ENCODE peak calls at places on chromosomes 3 and 15, in six cellular contexts. G is fibroblast of mammary gland, N is lower lobe of right lung, M is esophagus squamous epithelium, Z is IMR-90, J is AG04450. R is an unnamed sample.

GRCh38 chr15:100227781-100228180 is 114.0 kb downstream of the ADAMTS17 start:
- DNase-seq in G (no peak), N (no peak), M (no peak), Z (no peak), J (no peak), R (no peak)

GRCh38 chr15:55789066-55789660 is 46.2 kb upstream of the PRTG start:
- DNase-seq in G (peak), N (no peak), M (no peak), Z (no peak), J (no peak), R (peak)

GRCh38 chr3:117788086-117788485 is 1078.5 kb downstream of the TUSC7 start:
- DNase-seq in G (peak), N (no peak), M (no peak), Z (peak), J (peak), R (no peak)

GRCh38 chr3:37107846-37108245 is 66.5 kb downstream of the LRRFIP2 start:
- DNase-seq in G (no peak), N (no peak), M (no peak), Z (no peak), J (no peak), R (peak)

GRCh38 chr3:132290833-132291232 is 26.4 kb upstream of the ACP3 start:
- DNase-seq in G (peak), N (no peak), M (no peak), Z (peak), J (no peak), R (peak)

GRCh38 chr3:12473503-12473902 is 10.8 kb upstream of the TSEN2 start:
- DNase-seq in G (peak), N (no peak), M (no peak), Z (no peak), J (no peak), R (no peak)

GRCh38 chr3:102106421-102107097 is 257.2 kb downstream of the NFKBIZ start:
- DNase-seq in G (peak), N (no peak), M (no peak), Z (peak), J (no peak), R (peak)

GRCh38 chr15:81666828-81667227 is 292.8 kb upstream of the TMC3 start:
- DNase-seq in G (no peak), N (no peak), M (no peak), Z (peak), J (no peak), R (peak)

GRCh38 chr15:69749797-69750196 is 297.2 kb downstream of the RPLP1 start:
- DNase-seq in G (no peak), N (no peak), M (no peak), Z (no peak), J (no peak), R (peak)

GRCh38 chr15:70783610-70784021 is 20.3 kb upstream of the UACA start:
- DNase-seq in G (peak), N (no peak), M (no peak), Z (peak), J (no peak), R (peak)

GRCh38 chr3:152193673-152194267 is 75.0 kb upstream of the MBNL1 start:
- DNase-seq in G (no peak), N (peak), M (no peak), Z (no peak), J (no peak), R (no peak)

GRCh38 chr3:190586631-190587000 is 72.7 kb downstream of the IL1RAP start:
- DNase-seq in G (peak), N (no peak), M (no peak), Z (peak), J (no peak), R (peak)

DNA sequence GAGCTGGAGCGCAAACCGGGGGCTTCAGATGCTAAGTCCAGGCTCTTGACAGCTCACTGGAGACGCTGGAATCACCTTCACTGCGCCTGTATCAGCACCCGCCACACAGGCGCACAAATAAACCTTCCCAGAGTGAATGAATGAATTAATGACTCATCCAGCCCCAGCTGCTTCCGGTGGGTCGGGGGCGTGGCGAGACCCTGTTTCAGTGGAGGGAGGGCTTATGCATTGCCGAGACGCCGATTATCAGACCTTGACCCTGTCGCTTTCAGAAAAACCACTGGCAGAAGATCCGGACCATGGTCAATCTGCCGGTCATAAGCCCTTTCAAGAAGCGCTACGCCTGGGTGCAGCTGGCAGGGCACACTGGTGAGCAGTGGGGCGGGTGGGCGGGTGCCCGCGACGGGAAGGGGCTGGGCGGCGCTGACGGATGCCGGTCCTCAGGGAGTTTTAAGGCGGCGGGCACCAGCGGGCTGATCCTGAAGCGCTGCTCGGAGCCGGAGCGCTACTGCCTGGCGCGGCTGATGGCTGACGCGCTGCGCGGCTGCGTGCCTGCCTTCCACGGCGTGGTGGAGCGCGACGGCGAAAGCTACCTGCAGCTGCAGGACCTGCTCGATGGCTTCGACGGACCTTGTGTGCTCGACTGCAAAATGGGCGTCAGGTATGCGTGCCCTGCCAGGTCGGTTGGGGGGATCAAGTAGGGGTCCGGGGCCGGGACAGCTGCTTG is 7.7 kb downstream of the ITPKA start:
- DNase-seq in G (peak), N (no peak), M (no peak), Z (peak), J (no peak), R (no peak)
- H3K4me3 ChIP-seq in G (no peak), N (peak), M (peak), Z (peak), J (peak), R (no peak)

GRCh38 chr3:175941352-175941751 is 1082.2 kb downstream of the NAALADL2 start:
- DNase-seq in G (peak), N (no peak), M (no peak), Z (no peak), J (no peak), R (peak)
- TF ChIP-seq CTCF in G (peak), N (peak), M (peak), Z (no peak), J (peak), R (peak)

DNA sequence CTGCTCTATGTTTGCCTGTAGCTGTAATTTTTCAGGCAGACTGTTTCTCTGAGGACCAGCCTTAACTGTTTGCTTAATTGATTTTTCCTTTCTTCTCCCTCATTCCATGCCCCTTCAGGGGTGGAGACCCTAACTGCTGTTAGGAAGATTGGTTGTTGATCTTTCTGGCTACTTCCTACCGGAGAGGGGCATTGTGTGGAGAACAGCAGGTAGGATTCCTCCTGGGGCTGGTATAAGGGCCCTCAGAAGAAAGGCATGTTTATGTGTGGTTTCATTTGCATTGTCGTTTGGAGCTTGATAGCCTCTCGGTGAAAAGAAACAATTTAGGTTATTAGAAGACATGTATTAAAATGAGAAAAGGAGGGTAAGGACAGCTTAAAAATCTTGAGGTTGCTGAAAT is 57.0 kb upstream of the GOLGA6L2 start:
- DNase-seq in G (no peak), N (no peak), M (no peak), Z (no peak), J (no peak), R (no peak)
- H3K4me3 ChIP-seq in G (no peak), N (no peak), M (no peak), Z (no peak), J (no peak), R (no peak)

DNA sequence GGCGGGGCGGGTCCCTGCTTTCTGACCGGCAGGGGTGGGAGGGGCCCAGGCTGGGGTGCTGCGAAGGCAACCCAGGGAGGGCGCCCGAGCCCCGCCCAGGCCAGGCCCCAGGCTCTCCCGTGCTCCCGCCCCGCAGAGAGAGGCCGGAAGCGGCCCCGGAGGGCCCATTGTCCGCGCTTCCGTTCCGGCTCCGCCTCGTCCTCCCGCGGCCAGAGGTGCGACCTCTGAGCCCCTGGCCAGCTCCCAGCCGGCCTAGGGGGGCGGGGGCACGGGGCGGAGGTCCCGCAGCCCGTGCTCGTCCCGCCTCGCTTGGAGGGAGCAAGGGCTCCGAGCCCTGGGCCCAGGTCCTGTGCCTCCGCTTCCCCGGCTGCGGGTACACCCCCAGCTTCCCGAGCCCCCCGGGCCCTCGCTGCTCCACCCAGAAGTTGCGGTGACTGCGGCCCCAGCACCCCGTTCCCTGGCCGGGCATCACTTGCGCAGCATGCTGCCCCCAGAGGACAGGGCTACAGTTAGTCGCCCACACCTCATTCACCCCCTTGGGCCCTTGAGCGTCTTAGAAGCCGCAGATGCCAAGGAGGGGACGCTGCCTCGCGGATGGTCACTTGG is 20.4 kb upstream of the PLXND1 start:
- DNase-seq in G (peak), N (peak), M (peak), Z (peak), J (no peak), R (peak)
- TF ChIP-seq CTCF in G (no peak), N (no peak), M (no peak), Z (no peak), J (no peak), R (no peak)

GRCh38 chr3:58519668-58520402 is 17.2 kb downstream of the ACOX2 start:
- DNase-seq in G (no peak), N (no peak), M (no peak), Z (no peak), J (no peak), R (no peak)
- H3K4me3 ChIP-seq in G (no peak), N (no peak), M (no peak), Z (no peak), J (no peak), R (no peak)

GRCh38 chr3:82012775-82013174 is 251.3 kb upstream of the GBE1 start:
- DNase-seq in G (no peak), N (no peak), M (no peak), Z (no peak), J (no peak), R (peak)
- TF ChIP-seq CTCF in G (peak), N (no peak), M (no peak), Z (peak), J (no peak), R (peak)

DNA sequence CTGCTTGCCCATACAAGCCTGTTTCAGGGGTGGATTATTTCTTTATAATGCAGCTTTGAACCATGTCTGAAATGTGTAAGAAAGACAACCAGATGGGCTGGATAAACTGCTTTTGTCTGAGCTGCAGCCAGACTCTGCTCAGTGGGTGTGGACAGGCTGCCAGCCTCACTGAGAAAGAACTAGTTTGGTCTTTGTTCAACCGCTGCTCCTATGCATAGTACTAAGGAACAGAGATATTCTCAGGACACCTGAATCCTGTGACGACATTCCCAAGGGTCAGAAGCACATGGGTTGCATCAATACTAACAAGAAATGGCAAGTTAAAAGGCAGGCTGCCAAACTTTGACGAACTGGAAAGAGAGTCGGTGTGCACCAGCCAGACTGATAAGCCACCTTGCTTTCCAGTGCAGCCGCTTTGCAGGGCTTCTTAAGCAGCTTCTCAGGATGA is 57.2 kb downstream of the PLD1 start:
- DNase-seq in G (peak), N (no peak), M (peak), Z (peak), J (no peak), R (peak)
- H3K4me3 ChIP-seq in G (no peak), N (no peak), M (no peak), Z (no peak), J (no peak), R (no peak)

GRCh38 chr3:52093751-52094525 is 37.6 kb upstream of the DUSP7 start:
- DNase-seq in G (peak), N (peak), M (no peak), Z (peak), J (no peak), R (peak)
- TF ChIP-seq CTCF in G (no peak), N (no peak), M (no peak), Z (no peak), J (no peak), R (no peak)

GRCh38 chr15:23561914-23562313 is 3.6 kb upstream of the MKRN3 start:
- DNase-seq in G (no peak), N (no peak), M (no peak), Z (no peak), J (no peak), R (no peak)
- H3K4me3 ChIP-seq in G (no peak), N (no peak), M (no peak), Z (no peak), J (no peak), R (no peak)

DNA sequence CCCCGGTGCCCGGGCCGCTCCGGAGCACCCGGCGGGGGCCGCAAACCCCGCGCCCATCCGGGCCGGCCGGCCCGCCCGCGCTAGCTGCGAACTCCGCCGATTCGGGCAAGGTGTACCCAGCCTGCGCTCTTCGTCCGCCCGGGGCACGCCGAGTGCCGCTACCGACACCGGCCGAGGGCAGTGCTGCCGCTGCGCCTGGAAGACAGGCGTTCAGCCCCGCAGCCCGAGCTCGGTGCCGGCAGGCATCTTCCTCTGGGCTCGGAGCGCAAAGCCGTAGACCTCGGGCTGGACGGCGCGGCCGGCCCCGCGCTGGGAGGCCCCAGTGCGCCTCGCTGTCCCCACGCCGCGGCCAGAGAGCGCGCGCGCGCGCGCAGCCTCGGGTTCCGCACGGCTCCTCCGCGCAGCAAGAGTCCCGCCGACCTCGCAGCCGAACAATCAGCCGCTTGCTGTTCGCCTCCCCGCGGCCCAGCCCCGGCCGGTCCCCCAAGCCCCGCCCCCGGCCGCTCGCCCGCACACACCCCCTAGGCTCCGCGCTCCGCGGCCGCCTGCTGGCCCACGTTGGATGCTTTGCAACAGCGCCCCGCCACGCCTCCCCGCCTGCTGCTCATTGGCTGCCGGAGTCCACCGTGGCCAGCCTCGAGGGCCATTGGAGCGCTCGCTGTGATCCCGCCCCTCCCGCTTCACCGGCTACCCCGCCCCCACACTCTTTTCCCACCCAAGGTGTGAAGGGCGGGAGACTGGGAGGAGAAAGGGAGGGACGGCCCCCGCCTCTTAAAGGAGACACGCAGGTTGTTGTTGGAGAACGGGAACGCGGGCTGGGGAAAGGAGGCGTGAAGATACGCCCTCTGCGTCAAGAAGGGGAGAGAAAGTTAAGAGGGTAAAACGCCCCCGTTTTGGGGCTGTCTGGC is at the start of gene LRIG1:
- DNase-seq in G (peak), N (peak), M (peak), Z (peak), J (peak), R (peak)
- TF ChIP-seq CTCF in G (no peak), N (peak), M (peak), Z (peak), J (no peak), R (peak)